ENCODE peak calls at places on chromosomes 12 and 14, in ten cellular contexts. Z is mucosa of descending colon, U is adrenal gland, T is EL, H is ELF-1, I is hypothalamus, C is GM04504, R is NCI-H1105, O is brain microvascular endothelial cell, X is type B pancreatic cell. M is an unnamed sample.

GRCh38 chr12:75995691-75996090 is 35.9 kb downstream of the PHLDA1 start:
- DNase-seq in Z (no peak), U (no peak), T (no peak), H (no peak), I (no peak), C (no peak), R (no peak), O (no peak), X (no peak), M (no peak)

GRCh38 chr12:109446869-109447268 is 30.2 kb downstream of the KCTD10 start:
- DNase-seq in Z (no peak), U (no peak), T (no peak), H (no peak), I (no peak), C (no peak), R (no peak), O (no peak), X (no peak), M (no peak)

GRCh38 chr14:56183631-56184157 is 65.5 kb downstream of the PELI2 start:
- DNase-seq in Z (no peak), U (no peak), T (no peak), H (no peak), I (no peak), C (no peak), R (no peak), O (no peak), X (no peak), M (no peak)

GRCh38 chr14:74655597-74656389 is 43.8 kb upstream of the LTBP2 start:
- DNase-seq in Z (no peak), U (no peak), T (peak; percentile 74), H (no peak), I (no peak), C (peak; percentile 67), R (no peak), O (peak; percentile 32), X (no peak), M (no peak)

GRCh38 chr12:118982308-118982707 is 967 bp downstream of the SRRM4 start:
- DNase-seq in Z (no peak), U (no peak), T (no peak), H (no peak), I (no peak), C (no peak), R (no peak), O (no peak), X (no peak), M (no peak)

GRCh38 chr12:45388545-45388944 is 172.7 kb downstream of the ANO6 start:
- DNase-seq in Z (no peak), U (peak; percentile 43), T (peak; percentile 43), H (peak; percentile 12), I (no peak), C (peak; percentile 20), R (no peak), O (peak; percentile 39), X (no peak), M (peak; percentile 30)

GRCh38 chr12:48078901-48079300 is 27.0 kb downstream of the SENP1 start:
- DNase-seq in Z (no peak), U (no peak), T (peak; percentile 71), H (no peak), I (no peak), C (peak; percentile 18), R (no peak), O (peak; percentile 67), X (no peak), M (peak; percentile 11)

GRCh38 chr12:88371416-88372183 is 208.7 kb downstream of the KITLG start:
- DNase-seq in Z (peak; percentile 42), U (no peak), T (peak; percentile 31), H (no peak), I (no peak), C (no peak), R (no peak), O (peak; percentile 25), X (no peak), M (no peak)

GRCh38 chr14:58677525-58677924 is 39.8 kb downstream of the DACT1 start:
- DNase-seq in Z (no peak), U (no peak), T (no peak), H (no peak), I (no peak), C (no peak), R (no peak), O (no peak), X (no peak), M (no peak)

GRCh38 chr12:120887253-120888043 is 16.7 kb downstream of the SPPL3 start:
- DNase-seq in Z (no peak), U (no peak), T (no peak), H (no peak), I (no peak), C (no peak), R (no peak), O (no peak), X (no peak), M (no peak)

GRCh38 chr12:21599143-21599999 is 5.3 kb downstream of the GYS2 start:
- DNase-seq in Z (no peak), U (no peak), T (no peak), H (no peak), I (no peak), C (no peak), R (no peak), O (no peak), X (no peak), M (no peak)

GRCh38 chr14:72254202-72254939 is 322.1 kb downstream of the RGS6 start:
- DNase-seq in Z (no peak), U (no peak), T (no peak), H (peak; percentile 58), I (no peak), C (no peak), R (no peak), O (no peak), X (no peak), M (no peak)

GRCh38 chr14:51304956-51305355 is 64.9 kb downstream of the TMX1 start:
- DNase-seq in Z (no peak), U (no peak), T (peak; percentile 96), H (no peak), I (no peak), C (peak; percentile 84), R (no peak), O (peak; percentile 96), X (no peak), M (peak; percentile 52)

GRCh38 chr12:131642101-131642540 is 68.8 kb upstream of the SFSWAP start:
- DNase-seq in Z (no peak), U (no peak), T (no peak), H (peak; percentile 47), I (no peak), C (no peak), R (no peak), O (no peak), X (peak; percentile 66), M (no peak)

GRCh38 chr14:23132970-23133369 is 13.9 kb upstream of the CEBPE start:
- DNase-seq in Z (no peak), U (no peak), T (no peak), H (no peak), I (no peak), C (no peak), R (no peak), O (no peak), X (no peak), M (no peak)

GRCh38 chr12:47223848-47224213 is 144.1 kb upstream of the AMIGO2 start:
- DNase-seq in Z (peak; percentile 57), U (peak; percentile 59), T (no peak), H (no peak), I (no peak), C (no peak), R (no peak), O (no peak), X (no peak), M (no peak)

GRCh38 chr12:56581418-56582145 is 48.5 kb downstream of the BAZ2A start:
- DNase-seq in Z (no peak), U (no peak), T (peak; percentile 55), H (no peak), I (no peak), C (no peak), R (no peak), O (peak; percentile 40), X (no peak), M (no peak)

GRCh38 chr12:25269701-25270100 is 19.0 kb upstream of the KRAS start:
- DNase-seq in Z (no peak), U (no peak), T (no peak), H (no peak), I (no peak), C (no peak), R (no peak), O (no peak), X (no peak), M (no peak)

GRCh38 chr12:51848843-51849735 is 571 bp upstream of the FIGNL2 start:
- DNase-seq in Z (no peak), U (no peak), T (no peak), H (peak; percentile 73), I (no peak), C (no peak), R (no peak), O (no peak), X (no peak), M (no peak)

GRCh38 chr12:113891737-113892520 is 74.2 kb downstream of the RBM19 start:
- DNase-seq in Z (no peak), U (no peak), T (no peak), H (no peak), I (no peak), C (no peak), R (no peak), O (no peak), X (no peak), M (no peak)